ENCODE peak calls at places on chromosome X, in five cellular contexts. R, U, W, K and A are unnamed samples. For H3K4me1 and H3K27me3, the result is how much of the 10 kb centered on the place peaks cover.

GRCh38 chrX:79081895-79082512 is 62.5 kb upstream of the GPR174 start:
- DNase-seq in U (no peak), R (no peak), W (no peak), K (peak), A (no peak)

GRCh38 chrX:11267311-11267910 is 25.8 kb upstream of the AMELX start:
- DNase-seq in K (no peak), R (no peak), U (no peak), W (no peak), A (no peak)

GRCh38 chrX:108795240-108795639 is 58.9 kb upstream of the IRS4 start:
- DNase-seq in K (no peak), R (no peak), W (no peak), U (no peak), A (no peak)

GRCh38 chrX:153438522-153438921 is 7.3 kb downstream of the TREX2 start:
- DNase-seq in K (peak), U (no peak), R (no peak), W (peak), A (no peak)

GRCh38 chrX:18946157-18946556 is 37.8 kb downstream of the PHKA2 start:
- DNase-seq in W (no peak), U (no peak), R (no peak), K (no peak), A (no peak)

GRCh38 chrX:134537179-134537945 is 77.4 kb downstream of the HPRT1 start:
- DNase-seq in K (no peak), U (no peak), R (no peak), W (peak), A (no peak)

GRCh38 chrX:45716747-45717146 is 516.1 kb upstream of the DIPK2B start:
- DNase-seq in W (no peak), K (no peak), U (no peak), R (no peak), A (no peak)

GRCh38 chrX:132488819-132489255 is at the start of gene MBNL3:
- DNase-seq in K (peak), R (peak), U (peak), W (peak), A (peak)

GRCh38 chrX:48468247-48468671 is 1.8 kb downstream of the SLC38A5 start:
- DNase-seq in K (no peak), U (peak), W (no peak), R (no peak), A (no peak)

GRCh38 chrX:95076449-95076848 is 1402.4 kb downstream of the FAM133A start:
- DNase-seq in W (no peak), U (no peak), R (peak), K (peak), A (no peak)

GRCh38 chrX:140151316-140151715 is 186.0 kb upstream of the CXorf66 start:
- DNase-seq in U (no peak), K (no peak), R (no peak), W (no peak), A (no peak)

GRCh38 chrX:149877636-149878035 is 3.3 kb upstream of the MAGEA8 start:
- DNase-seq in R (no peak), W (peak), U (no peak), K (no peak), A (no peak)

GRCh38 chrX:77017093-77017492 is 430.1 kb upstream of the FGF16 start:
- DNase-seq in U (no peak), W (no peak), R (no peak), K (no peak), A (no peak)

GRCh38 chrX:140091276-140091886 is 126.1 kb upstream of the CXorf66 start:
- DNase-seq in R (peak), K (peak), W (no peak), U (peak), A (peak)

GRCh38 chrX:139933904-139934303 is 1.1 kb upstream of the ATP11C start:
- DNase-seq in W (no peak), R (no peak), U (no peak), K (no peak), A (no peak)

GRCh38 chrX:51496501-51497291 is at the start of gene NUDT11:
- DNase-seq in U (peak), W (peak), R (peak), K (peak), A (peak)

GRCh38 chrX:103329991-103330390 is at the start of gene TCEAL7:
- DNase-seq in K (peak), U (no peak), R (peak), W (peak), A (peak)

GRCh38 chrX:123871309-123871708 is 11.5 kb downstream of the XIAP start:
- DNase-seq in R (no peak), K (no peak), U (no peak), W (no peak), A (no peak)

GRCh38 chrX:136607236-136607635 is 40.7 kb upstream of the CD40LG start:
- DNase-seq in W (no peak), U (no peak), K (no peak), R (no peak), A (no peak)

GRCh38 chrX:28659269-28659668 is 72.0 kb downstream of the IL1RAPL1 start:
- DNase-seq in R (peak), U (no peak), W (no peak), K (no peak), A (no peak)

GRCh38 chrX:42025861-42026260 is 102.5 kb upstream of the CASK start:
- DNase-seq in K (no peak), U (no peak), R (no peak), W (no peak), A (no peak)

GRCh38 chrX:103552236-103552635 is 32.9 kb upstream of the RAB40A start:
- DNase-seq in U (no peak), R (no peak), W (no peak), K (peak), A (no peak)

GRCh38 chrX:150605603-150606002 is 37.2 kb downstream of the MTM1 start:
- DNase-seq in U (no peak), K (no peak), W (no peak), R (no peak), A (no peak)

GRCh38 chrX:3549442-3549875 is 164.0 kb downstream of the PRKX start:
- DNase-seq in U (no peak), R (peak), K (peak), W (no peak), A (peak)

GRCh38 chrX:107447642-107448041 is 1.8 kb upstream of the FRMPD3 start:
- DNase-seq in W (no peak), K (no peak), R (no peak), U (no peak), A (no peak)
- H3K4me1 ChIP-seq in W (under half), K (under half), R (under half), U (under half), A (under half)

DNA sequence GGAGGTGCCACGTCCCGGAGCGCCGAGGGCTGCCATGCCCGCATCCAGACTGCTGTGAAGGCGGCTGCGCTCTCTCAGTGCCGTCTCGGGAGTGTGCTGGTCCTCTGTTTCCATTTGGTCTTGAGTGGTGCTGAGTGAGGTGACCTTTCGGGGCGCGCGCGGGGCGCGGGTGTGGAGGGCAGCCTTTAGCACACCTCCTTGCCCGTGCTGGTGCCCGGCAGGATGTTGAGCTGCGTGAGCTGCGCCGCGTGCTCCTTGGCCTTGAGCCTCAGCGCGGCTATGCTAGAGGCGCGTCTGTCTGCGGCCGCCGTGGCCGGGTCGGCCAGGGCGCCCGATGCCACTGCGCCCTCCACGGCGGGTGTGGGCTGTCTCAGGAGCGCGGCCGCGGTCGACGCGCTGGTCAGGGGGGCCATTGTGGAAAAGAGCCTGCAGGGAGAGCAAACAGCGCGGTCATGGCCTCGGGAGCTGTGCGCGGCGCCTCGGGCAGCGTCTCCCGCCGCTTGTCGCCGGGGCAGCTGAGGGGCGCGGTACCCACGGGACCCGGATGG is 11.2 kb downstream of the ARX start:
- DNase-seq in K (peak), R (no peak), U (no peak), W (no peak), A (no peak)
- H3K27me3 ChIP-seq in K (half or more), R (under half), U (half or more), W (under half), A (half or more)

GRCh38 chrX:71542825-71543224 is 9.9 kb downstream of the OGT start:
- DNase-seq in R (no peak), W (peak), K (no peak), U (no peak), A (no peak)
- H3K4me1 ChIP-seq in R (under half), W (under half), K (under half), U (under half), A (half or more)

DNA sequence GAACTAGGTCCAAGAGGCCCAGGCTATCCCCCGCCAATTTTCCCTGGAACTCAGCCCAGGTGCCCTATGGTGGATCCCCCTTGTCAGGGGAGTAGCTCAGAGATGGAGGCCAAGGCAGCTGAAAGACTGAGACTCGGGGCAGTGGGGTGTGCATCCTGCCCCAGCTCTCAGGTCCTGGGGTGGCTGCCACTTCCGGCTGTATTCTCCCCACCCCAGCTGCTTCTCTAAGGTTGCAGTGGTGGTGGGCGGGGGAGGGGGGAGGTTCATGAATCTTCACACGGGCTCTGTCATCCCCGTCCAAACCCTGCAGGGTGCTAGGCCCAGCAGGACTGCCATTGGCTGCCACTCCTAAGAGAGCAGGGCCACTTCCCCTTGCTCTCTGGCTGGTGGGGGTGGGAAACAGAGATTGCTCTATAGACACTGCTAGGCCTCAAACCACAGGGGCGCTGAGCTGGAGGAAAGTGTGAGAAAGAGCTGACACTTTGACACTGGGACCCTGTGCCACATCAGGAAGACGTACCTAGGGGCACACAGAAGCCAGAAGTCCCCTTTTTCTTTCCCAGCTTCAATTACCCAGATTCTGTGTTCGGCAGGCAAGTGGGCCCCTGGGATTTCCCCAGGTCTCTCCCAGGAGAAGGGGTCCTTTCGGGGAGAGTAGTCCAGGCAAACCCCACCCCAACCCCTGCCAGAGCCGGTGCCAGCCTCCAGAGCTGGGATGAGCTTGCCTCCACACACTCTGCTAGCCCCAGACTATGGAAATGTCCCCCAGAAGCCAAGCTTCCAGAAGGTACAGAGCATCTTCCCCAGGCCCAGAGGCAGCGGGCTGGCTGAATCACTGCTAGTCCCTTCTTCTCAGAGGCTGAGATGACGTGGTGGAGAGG is 1.6 kb downstream of the SASH3 start:
- DNase-seq in U (peak), W (no peak), R (no peak), K (no peak), A (no peak)
- H3K27me3 ChIP-seq in U (under half), W (under half), R (under half), K (under half), A (under half)

GRCh38 chrX:146056511-146057081 is 239.0 kb downstream of the SLITRK2 start:
- DNase-seq in R (no peak), W (no peak), K (no peak), U (no peak), A (no peak)
- H3K4me1 ChIP-seq in R (under half), W (under half), K (under half), U (under half), A (under half)

GRCh38 chrX:49848275-49848674 is 19.2 kb downstream of the PAGE4 start:
- DNase-seq in R (no peak), W (no peak), U (no peak), K (no peak), A (no peak)
- H3K27me3 ChIP-seq in R (under half), W (under half), U (under half), K (under half), A (under half)

GRCh38 chrX:119673336-119673735 is 19.6 kb downstream of the SEPTIN6 start:
- DNase-seq in W (no peak), U (no peak), K (no peak), R (no peak), A (no peak)

GRCh38 chrX:119672252-119672825 is 20.6 kb downstream of the SEPTIN6 start:
- DNase-seq in R (peak), U (no peak), W (no peak), K (no peak), A (no peak)

GRCh38 chrX:119676949-119677653 is 15.9 kb downstream of the SEPTIN6 start:
- DNase-seq in U (no peak), R (no peak), W (no peak), K (no peak), A (no peak)

GRCh38 chrX:119682019-119682989 is 10.7 kb downstream of the SEPTIN6 start:
- DNase-seq in K (no peak), R (no peak), U (no peak), W (no peak), A (no peak)

GRCh38 chrX:119677654-119677981 is 15.3 kb downstream of the SEPTIN6 start:
- DNase-seq in U (no peak), W (no peak), R (no peak), K (no peak), A (no peak)
- H3K4me1 ChIP-seq in U (under half), W (under half), R (under half), K (under half), A (under half)

DNA sequence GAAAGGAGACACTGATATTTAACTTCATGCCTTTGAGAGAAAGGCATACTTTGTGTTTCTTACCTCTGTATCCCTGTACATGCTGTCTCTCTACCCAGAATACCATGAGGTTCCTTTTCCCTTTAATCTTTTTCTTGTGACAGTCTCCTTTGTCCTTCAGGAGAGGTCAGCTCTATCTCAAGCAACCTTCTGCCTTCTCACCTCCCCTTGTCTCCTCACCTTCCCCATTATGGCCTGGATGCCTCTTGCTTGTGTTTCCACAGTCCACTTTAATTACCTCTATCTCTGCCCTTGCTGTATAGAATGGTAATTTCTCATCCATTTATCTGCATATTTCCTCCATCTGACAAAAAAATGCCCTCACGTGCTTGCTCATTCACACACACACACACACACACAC is 28.4 kb downstream of the MSN start:
- DNase-seq in K (no peak), R (no peak), U (no peak), W (no peak), A (no peak)
- H3K27me3 ChIP-seq in K (under half), R (under half), U (under half), W (under half), A (under half)

DNA sequence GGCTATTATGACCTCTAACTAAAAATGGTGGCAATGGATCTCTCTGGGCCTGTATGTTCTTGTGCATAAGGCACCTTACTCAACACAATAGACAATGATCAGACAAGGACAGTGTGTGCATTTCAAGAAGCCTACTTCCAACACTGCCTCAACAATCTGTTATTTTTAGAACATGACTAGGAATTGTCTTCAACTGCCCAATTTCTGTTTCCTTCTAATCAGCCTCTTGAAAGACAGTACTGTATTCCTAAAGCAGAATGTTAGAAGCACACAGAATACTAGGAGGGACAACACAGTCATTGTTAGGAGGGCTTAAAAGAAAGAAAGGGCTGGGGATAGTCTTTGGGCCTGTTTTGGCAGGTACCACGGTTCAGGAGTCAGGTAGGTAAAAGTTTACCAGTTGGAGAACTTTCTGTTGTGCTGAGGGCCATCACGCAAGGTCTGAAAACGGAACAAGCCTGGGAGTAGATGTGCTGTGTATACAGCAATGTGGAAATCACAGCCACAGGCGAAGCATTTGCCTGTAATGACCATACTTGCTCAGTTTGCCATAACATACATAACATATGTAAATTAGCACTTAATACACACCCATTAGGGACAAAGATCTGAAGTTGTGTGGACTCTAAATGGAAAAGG is 100.8 kb upstream of the ATXN3L start:
- DNase-seq in W (no peak), R (no peak), K (no peak), U (no peak), A (no peak)
- H3K4me1 ChIP-seq in W (under half), R (under half), K (under half), U (under half), A (under half)